ENCODE peak calls at places on chromosomes 16 and 17, in six cellular contexts. V is NCI-H2107; P is stimulated activated CD8-positive, alpha-beta memory T cell treated with anti-CD3 and anti-CD28 coated beads, Interleukin-7, amount 100 ng/mL, for 1 hour; R is mesendoderm; F is C1 segment of cervical spinal cord; G is HFFc6. M is an unnamed sample.

GRCh38 chr17:50559674-50560184 is 786 bp upstream of the CACNA1G start:
- DNase-seq in V (no peak), P (no peak), R (peak), F (no peak), G (no peak), M (no peak)

GRCh38 chr17:71486171-71486740 is 634.6 kb upstream of the SOX9 start:
- DNase-seq in V (no peak), P (no peak), R (no peak), F (no peak), G (no peak), M (no peak)

GRCh38 chr16:83356266-83356665 is 451.5 kb upstream of the HSBP1 start:
- DNase-seq in V (no peak), P (no peak), R (peak), F (no peak), G (peak), M (peak)

GRCh38 chr16:27840311-27841060 is 223.0 kb downstream of the GSG1L start:
- DNase-seq in V (no peak), P (no peak), R (no peak), F (no peak), G (no peak), M (no peak)

GRCh38 chr17:54408741-54409140 is 491.9 kb upstream of the TOM1L1 start:
- DNase-seq in V (no peak), P (no peak), R (peak), F (no peak), G (no peak), M (no peak)

GRCh38 chr16:22007509-22008214 is at the start of gene MOSMO:
- DNase-seq in V (no peak), P (peak), R (peak), F (peak), G (peak), M (peak)

GRCh38 chr17:7839890-7840260 is 5.9 kb downstream of the KDM6B start:
- DNase-seq in V (no peak), P (no peak), R (no peak), F (no peak), G (peak), M (no peak)

GRCh38 chr17:71548540-71549190 is 572.2 kb upstream of the SOX9 start:
- DNase-seq in V (no peak), P (no peak), R (peak), F (no peak), G (peak), M (no peak)

GRCh38 chr16:84827131-84827574 is 7.4 kb downstream of the CRISPLD2 start:
- DNase-seq in V (no peak), P (no peak), R (no peak), F (no peak), G (no peak), M (no peak)

GRCh38 chr17:73639322-73639721 is 4.9 kb downstream of the SDK2 start:
- DNase-seq in V (no peak), P (no peak), R (no peak), F (no peak), G (no peak), M (no peak)

GRCh38 chr17:77375917-77376651 is 235.3 kb downstream of the SEC14L1 start:
- DNase-seq in V (no peak), P (peak), R (peak), F (peak), G (peak), M (no peak)

GRCh38 chr17:50241431-50241830 is 32.8 kb upstream of the TMEM92 start:
- DNase-seq in V (no peak), P (no peak), R (no peak), F (no peak), G (no peak), M (no peak)

GRCh38 chr16:83851473-83851872 is 43.7 kb downstream of the HSBP1 start:
- DNase-seq in V (no peak), P (no peak), R (no peak), F (no peak), G (no peak), M (no peak)

GRCh38 chr16:4795181-4795827 is at the start of gene SMIM22:
- DNase-seq in V (peak), P (no peak), R (no peak), F (no peak), G (no peak), M (no peak)

GRCh38 chr17:77546772-77547201 is 406.0 kb downstream of the SEC14L1 start:
- DNase-seq in V (no peak), P (no peak), R (peak), F (no peak), G (no peak), M (no peak)

GRCh38 chr16:711548-712320 is 3.2 kb upstream of the METRN start:
- DNase-seq in V (peak), P (peak), R (peak), F (peak), G (peak), M (no peak)

GRCh38 chr17:74202879-74203432 is 522 bp upstream of the RPL38 start:
- DNase-seq in V (no peak), P (no peak), R (no peak), F (no peak), G (no peak), M (no peak)

GRCh38 chr16:84847554-84848415 is 28.0 kb downstream of the CRISPLD2 start:
- DNase-seq in V (no peak), P (no peak), R (no peak), F (no peak), G (no peak), M (no peak)

GRCh38 chr16:68985855-68986254 is 119.6 kb upstream of the HAS3 start:
- DNase-seq in V (no peak), P (no peak), R (no peak), F (no peak), G (peak), M (no peak)

GRCh38 chr16:69188716-69189115 is 1.8 kb downstream of the SNTB2 start:
- DNase-seq in V (no peak), P (no peak), R (peak), F (peak), G (peak), M (no peak)

GRCh38 chr17:65355246-65355645 is 206.2 kb downstream of the AXIN2 start:
- DNase-seq in V (no peak), P (no peak), R (no peak), F (no peak), G (no peak), M (no peak)

GRCh38 chr17:8753136-8753975 is 5.0 kb downstream of the SPDYE4 start:
- DNase-seq in V (no peak), P (no peak), R (no peak), F (no peak), G (no peak), M (no peak)

GRCh38 chr17:77824102-77824779 is 134.3 kb upstream of the TNRC6C start:
- DNase-seq in V (no peak), P (no peak), R (no peak), F (no peak), G (no peak), M (no peak)

GRCh38 chr16:54356391-54356790 is 69.8 kb upstream of the IRX3 start:
- DNase-seq in V (no peak), P (no peak), R (no peak), F (no peak), G (no peak), M (no peak)

GRCh38 chr16:88956546-88957455 is 20.2 kb downstream of the CBFA2T3 start:
- DNase-seq in V (peak), P (no peak), R (no peak), F (no peak), G (no peak), M (no peak)

GRCh38 chr16:2044541-2044940 is 3.1 kb downstream of the NTHL1 start:
- DNase-seq in V (no peak), P (no peak), R (no peak), F (no peak), G (no peak), M (no peak)

GRCh38 chr16:78817442-78817829 is 718.0 kb downstream of the WWOX start:
- DNase-seq in V (no peak), P (no peak), R (no peak), F (no peak), G (no peak), M (no peak)

GRCh38 chr16:27778171-27778925 is 228.4 kb downstream of the KATNIP start:
- DNase-seq in V (no peak), P (no peak), R (no peak), F (no peak), G (no peak), M (no peak)

M was measured in pulmonary artery endothelial cell.